ENCODE peak calls at places on chromosomes 13 and 19, in five cellular contexts. One of them, this sample, is unnamed.

GRCh38 chr19:19206938-19207337 is 3.7 kb upstream of the NR2C2AP start:
- DNase-seq in A673: no peak
- DNase-seq in kidney: no peak
- DNase-seq in brain microvascular endothelial cell: no peak
- DNase-seq in AG09319: no peak
- DNase-seq in this sample: no peak

GRCh38 chr19:7700128-7700470 is 1.8 kb downstream of the FCER2 start:
- DNase-seq in A673: no peak
- DNase-seq in kidney: no peak
- DNase-seq in brain microvascular endothelial cell: no peak
- DNase-seq in AG09319: no peak
- DNase-seq in this sample: no peak

GRCh38 chr13:51262501-51263211 is 40.5 kb downstream of the FAM124A start:
- DNase-seq in A673: peak
- DNase-seq in kidney: no peak
- DNase-seq in brain microvascular endothelial cell: no peak
- DNase-seq in AG09319: no peak
- DNase-seq in this sample: no peak

GRCh38 chr13:113616281-113616906 is 31.8 kb downstream of the TFDP1 start:
- DNase-seq in A673: no peak
- DNase-seq in kidney: peak
- DNase-seq in brain microvascular endothelial cell: peak
- DNase-seq in AG09319: no peak
- DNase-seq in this sample: peak

GRCh38 chr13:83995930-83996329 is 113.7 kb upstream of the SLITRK1 start:
- DNase-seq in A673: no peak
- DNase-seq in kidney: no peak
- DNase-seq in brain microvascular endothelial cell: no peak
- DNase-seq in AG09319: no peak
- DNase-seq in this sample: no peak

GRCh38 chr19:343941-344624 is 513 bp downstream of the MIER2 start:
- DNase-seq in A673: peak
- DNase-seq in kidney: no peak
- DNase-seq in brain microvascular endothelial cell: no peak
- DNase-seq in AG09319: no peak
- DNase-seq in this sample: peak

GRCh38 chr13:32587774-32588165 is 1.5 kb downstream of the PDS5B start:
- DNase-seq in A673: no peak
- DNase-seq in kidney: no peak
- DNase-seq in brain microvascular endothelial cell: peak
- DNase-seq in AG09319: peak
- DNase-seq in this sample: no peak

GRCh38 chr13:44394649-44395048 is 21.0 kb downstream of the SERP2 start:
- DNase-seq in A673: no peak
- DNase-seq in kidney: no peak
- DNase-seq in brain microvascular endothelial cell: no peak
- DNase-seq in AG09319: no peak
- DNase-seq in this sample: no peak

GRCh38 chr13:30880756-30881155 is 25.3 kb upstream of the MEDAG start:
- DNase-seq in A673: no peak
- DNase-seq in kidney: no peak
- DNase-seq in brain microvascular endothelial cell: peak
- DNase-seq in AG09319: peak
- DNase-seq in this sample: no peak

GRCh38 chr13:32829269-32829668 is 187.0 kb upstream of the KL start:
- DNase-seq in A673: no peak
- DNase-seq in kidney: no peak
- DNase-seq in brain microvascular endothelial cell: peak
- DNase-seq in AG09319: no peak
- DNase-seq in this sample: no peak

GRCh38 chr13:97471721-97472120 is 37.8 kb downstream of the RAP2A start:
- DNase-seq in A673: no peak
- DNase-seq in kidney: no peak
- DNase-seq in brain microvascular endothelial cell: no peak
- DNase-seq in AG09319: no peak
- DNase-seq in this sample: no peak

GRCh38 chr19:57748029-57748428 is 1.4 kb downstream of the ZNF776 start:
- DNase-seq in A673: no peak
- DNase-seq in kidney: no peak
- DNase-seq in brain microvascular endothelial cell: no peak
- DNase-seq in AG09319: no peak
- DNase-seq in this sample: no peak

GRCh38 chr19:54439174-54439851 is 9.7 kb upstream of the LENG8 start:
- DNase-seq in A673: peak
- DNase-seq in kidney: no peak
- DNase-seq in brain microvascular endothelial cell: peak
- DNase-seq in AG09319: no peak
- DNase-seq in this sample: no peak

GRCh38 chr19:3697671-3698385 is 2.4 kb downstream of the PIP5K1C start:
- DNase-seq in A673: no peak
- DNase-seq in kidney: peak
- DNase-seq in brain microvascular endothelial cell: no peak
- DNase-seq in AG09319: no peak
- DNase-seq in this sample: no peak

GRCh38 chr13:28527629-28528028 is 32.7 kb upstream of the FLT1 start:
- DNase-seq in A673: no peak
- DNase-seq in kidney: no peak
- DNase-seq in brain microvascular endothelial cell: no peak
- DNase-seq in AG09319: no peak
- DNase-seq in this sample: no peak

GRCh38 chr19:33496496-33496895 is 25.1 kb downstream of the PEPD start:
- DNase-seq in A673: no peak
- DNase-seq in kidney: peak
- DNase-seq in brain microvascular endothelial cell: no peak
- DNase-seq in AG09319: no peak
- DNase-seq in this sample: no peak

GRCh38 chr19:45075215-45076028 is 856 bp downstream of the ZNF296 start:
- DNase-seq in A673: no peak
- DNase-seq in kidney: peak
- DNase-seq in brain microvascular endothelial cell: no peak
- DNase-seq in AG09319: no peak
- DNase-seq in this sample: peak

GRCh38 chr13:27259831-27260230 is 8.5 kb downstream of the RPL21 start:
- DNase-seq in A673: no peak
- DNase-seq in kidney: no peak
- DNase-seq in brain microvascular endothelial cell: no peak
- DNase-seq in AG09319: no peak
- DNase-seq in this sample: no peak

GRCh38 chr13:105573134-105573533 is 962.3 kb downstream of the EFNB2 start:
- DNase-seq in A673: no peak
- DNase-seq in kidney: no peak
- DNase-seq in brain microvascular endothelial cell: no peak
- DNase-seq in AG09319: no peak
- DNase-seq in this sample: no peak

GRCh38 chr19:21352830-21353229 is 6.0 kb upstream of the ZNF738 start:
- DNase-seq in A673: no peak
- DNase-seq in kidney: no peak
- DNase-seq in brain microvascular endothelial cell: no peak
- DNase-seq in AG09319: no peak
- DNase-seq in this sample: no peak
- TF ChIP-seq CTCF in A673: no peak
- TF ChIP-seq CTCF in kidney: no peak
- TF ChIP-seq CTCF in brain microvascular endothelial cell: no peak
- TF ChIP-seq CTCF in AG09319: no peak
- TF ChIP-seq CTCF in this sample: no peak

GRCh38 chr13:78806457-78806856 is 147.5 kb upstream of the OBI1 start:
- DNase-seq in A673: peak
- DNase-seq in kidney: no peak
- DNase-seq in brain microvascular endothelial cell: no peak
- DNase-seq in AG09319: no peak
- DNase-seq in this sample: no peak
- TF ChIP-seq CTCF in A673: peak
- TF ChIP-seq CTCF in kidney: no peak
- TF ChIP-seq CTCF in brain microvascular endothelial cell: peak
- TF ChIP-seq CTCF in AG09319: no peak
- TF ChIP-seq CTCF in this sample: peak

DNA sequence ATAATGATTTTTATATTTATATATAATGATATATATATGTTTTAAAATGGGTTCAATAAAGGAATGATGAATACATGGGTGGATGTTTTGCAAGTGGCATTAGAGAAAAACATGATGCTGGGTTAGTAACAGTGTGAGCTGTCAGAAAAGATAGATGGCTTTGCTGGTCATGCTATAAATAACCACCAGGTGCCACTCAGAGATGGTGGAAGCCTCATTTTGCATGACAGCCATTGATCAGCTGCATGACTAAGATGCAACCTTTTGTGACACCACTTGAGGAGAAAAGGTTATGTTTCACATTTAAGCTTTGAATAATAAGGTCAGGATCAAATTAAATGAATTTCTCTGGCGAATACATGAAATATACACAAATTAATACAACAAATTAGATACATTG is 737.7 kb downstream of the PCDH9 start:
- DNase-seq in A673: peak
- DNase-seq in kidney: no peak
- DNase-seq in brain microvascular endothelial cell: no peak
- DNase-seq in AG09319: no peak
- DNase-seq in this sample: no peak
- TF ChIP-seq CTCF in A673: no peak
- TF ChIP-seq CTCF in kidney: no peak
- TF ChIP-seq CTCF in brain microvascular endothelial cell: peak
- TF ChIP-seq CTCF in AG09319: no peak
- TF ChIP-seq CTCF in this sample: peak

GRCh38 chr19:17834350-17835181 is 13.2 kb downstream of the JAK3 start:
- DNase-seq in A673: no peak
- DNase-seq in kidney: no peak
- DNase-seq in brain microvascular endothelial cell: no peak
- DNase-seq in AG09319: no peak
- DNase-seq in this sample: no peak
- TF ChIP-seq CTCF in A673: no peak
- TF ChIP-seq CTCF in kidney: no peak
- TF ChIP-seq CTCF in brain microvascular endothelial cell: peak
- TF ChIP-seq CTCF in AG09319: no peak
- TF ChIP-seq CTCF in this sample: no peak

GRCh38 chr19:42176649-42176989 is 40.9 kb downstream of the DEDD2 start:
- DNase-seq in A673: no peak
- DNase-seq in kidney: no peak
- DNase-seq in brain microvascular endothelial cell: no peak
- DNase-seq in AG09319: no peak
- DNase-seq in this sample: no peak

GRCh38 chr19:42177686-42178019 is 39.8 kb downstream of the DEDD2 start:
- DNase-seq in A673: no peak
- DNase-seq in kidney: no peak
- DNase-seq in brain microvascular endothelial cell: no peak
- DNase-seq in AG09319: no peak
- DNase-seq in this sample: no peak

GRCh38 chr19:42175335-42175734 is 42.1 kb downstream of the DEDD2 start:
- DNase-seq in A673: no peak
- DNase-seq in kidney: no peak
- DNase-seq in brain microvascular endothelial cell: no peak
- DNase-seq in AG09319: no peak
- DNase-seq in this sample: no peak

GRCh38 chr19:42175952-42176648 is 41.4 kb downstream of the DEDD2 start:
- DNase-seq in A673: no peak
- DNase-seq in kidney: no peak
- DNase-seq in brain microvascular endothelial cell: no peak
- DNase-seq in AG09319: no peak
- DNase-seq in this sample: no peak

GRCh38 chr19:42176990-42177685 is 40.3 kb downstream of the DEDD2 start:
- DNase-seq in A673: peak
- DNase-seq in kidney: peak
- DNase-seq in brain microvascular endothelial cell: peak
- DNase-seq in AG09319: peak
- DNase-seq in this sample: peak
- TF ChIP-seq CTCF in A673: peak
- TF ChIP-seq CTCF in kidney: peak
- TF ChIP-seq CTCF in brain microvascular endothelial cell: peak
- TF ChIP-seq CTCF in AG09319: peak
- TF ChIP-seq CTCF in this sample: no peak

This sample was measured in thyroid gland.